ENCODE peak calls at places on chromosomes 7 and 10, in seven cellular contexts. One of them, this sample, is unnamed.

GRCh38 chr7:33393770-33394169 is 264.4 kb downstream of the BBS9 start:
- DNase-seq in mesenchymal stem cell: no peak
- DNase-seq in H1: no peak
- DNase-seq in IMR-90: no peak
- DNase-seq in H9: no peak
- DNase-seq in mesendoderm: no peak
- DNase-seq in trophoblast cell: no peak
- DNase-seq in this sample: no peak

GRCh38 chr10:588246-589165 is 101.0 kb downstream of the DIP2C start:
- DNase-seq in mesenchymal stem cell: peak; percentile 61
- DNase-seq in H1: no peak
- DNase-seq in IMR-90: peak; percentile 69
- DNase-seq in H9: no peak
- DNase-seq in mesendoderm: peak; percentile 28
- DNase-seq in trophoblast cell: no peak
- DNase-seq in this sample: no peak

GRCh38 chr7:44257618-44258422 is 57.0 kb downstream of the YKT6 start:
- DNase-seq in mesenchymal stem cell: peak; percentile 95
- DNase-seq in H1: no peak
- DNase-seq in IMR-90: peak; percentile 89
- DNase-seq in H9: no peak
- DNase-seq in mesendoderm: peak; percentile 52
- DNase-seq in trophoblast cell: peak; percentile 32
- DNase-seq in this sample: no peak

GRCh38 chr10:102646610-102647432 is 2.5 kb downstream of the TRIM8 start:
- DNase-seq in mesenchymal stem cell: peak; percentile 69
- DNase-seq in H1: no peak
- DNase-seq in IMR-90: peak; percentile 55
- DNase-seq in H9: no peak
- DNase-seq in mesendoderm: no peak
- DNase-seq in trophoblast cell: no peak
- DNase-seq in this sample: no peak

GRCh38 chr7:87218941-87219544 is 489 bp downstream of the TMEM243 start:
- DNase-seq in mesenchymal stem cell: peak; percentile 61
- DNase-seq in H1: no peak
- DNase-seq in IMR-90: peak; percentile 34
- DNase-seq in H9: peak; percentile 74
- DNase-seq in mesendoderm: peak; percentile 88
- DNase-seq in trophoblast cell: peak; percentile 49
- DNase-seq in this sample: peak; percentile 14

GRCh38 chr7:55423891-55424290 is 58.8 kb downstream of the LANCL2 start:
- DNase-seq in mesenchymal stem cell: peak; percentile 16
- DNase-seq in H1: no peak
- DNase-seq in IMR-90: peak; percentile 24
- DNase-seq in H9: no peak
- DNase-seq in mesendoderm: no peak
- DNase-seq in trophoblast cell: no peak
- DNase-seq in this sample: no peak

GRCh38 chr10:63603709-63604445 is 82.7 kb downstream of the REEP3 start:
- DNase-seq in mesenchymal stem cell: peak; percentile 83
- DNase-seq in H1: no peak
- DNase-seq in IMR-90: peak; percentile 94
- DNase-seq in H9: no peak
- DNase-seq in mesendoderm: no peak
- DNase-seq in trophoblast cell: no peak
- DNase-seq in this sample: no peak

GRCh38 chr10:89419548-89419947 is 5.2 kb downstream of the IFIT5 start:
- DNase-seq in mesenchymal stem cell: peak; percentile 38
- DNase-seq in H1: no peak
- DNase-seq in IMR-90: peak; percentile 31
- DNase-seq in H9: no peak
- DNase-seq in mesendoderm: peak; percentile 31
- DNase-seq in trophoblast cell: no peak
- DNase-seq in this sample: no peak

GRCh38 chr7:16739863-16740622 is 13.5 kb upstream of the TSPAN13 start:
- DNase-seq in mesenchymal stem cell: peak; percentile 98
- DNase-seq in H1: no peak
- DNase-seq in IMR-90: peak; percentile 98
- DNase-seq in H9: no peak
- DNase-seq in mesendoderm: peak; percentile 19
- DNase-seq in trophoblast cell: no peak
- DNase-seq in this sample: no peak

GRCh38 chr7:146892151-146892550 is 775.5 kb downstream of the CNTNAP2 start:
- DNase-seq in mesenchymal stem cell: no peak
- DNase-seq in H1: no peak
- DNase-seq in IMR-90: no peak
- DNase-seq in H9: no peak
- DNase-seq in mesendoderm: peak; percentile 84
- DNase-seq in trophoblast cell: no peak
- DNase-seq in this sample: peak; percentile 5

GRCh38 chr10:102342462-102342861 is 53.0 kb upstream of the NFKB2 start:
- DNase-seq in mesenchymal stem cell: peak; percentile 15
- DNase-seq in H1: peak; percentile 51
- DNase-seq in IMR-90: peak; percentile 4
- DNase-seq in H9: peak; percentile 63
- DNase-seq in mesendoderm: peak; percentile 48
- DNase-seq in trophoblast cell: no peak
- DNase-seq in this sample: no peak

GRCh38 chr7:68547181-68547580 is 1051.1 kb upstream of the AUTS2 start:
- DNase-seq in mesenchymal stem cell: no peak
- DNase-seq in H1: no peak
- DNase-seq in IMR-90: no peak
- DNase-seq in H9: no peak
- DNase-seq in mesendoderm: no peak
- DNase-seq in trophoblast cell: no peak
- DNase-seq in this sample: no peak

GRCh38 chr7:113179313-113179712 is 61.0 kb upstream of the SMIM30 start:
- DNase-seq in mesenchymal stem cell: no peak
- DNase-seq in H1: no peak
- DNase-seq in IMR-90: peak; percentile 19
- DNase-seq in H9: no peak
- DNase-seq in mesendoderm: no peak
- DNase-seq in trophoblast cell: peak; percentile 41
- DNase-seq in this sample: no peak

GRCh38 chr10:47449979-47450378 is 33.9 kb downstream of the ANXA8 start:
- DNase-seq in mesenchymal stem cell: no peak
- DNase-seq in H1: no peak
- DNase-seq in IMR-90: no peak
- DNase-seq in H9: peak; percentile 19
- DNase-seq in mesendoderm: no peak
- DNase-seq in trophoblast cell: no peak
- DNase-seq in this sample: no peak

GRCh38 chr7:30931927-30932540 is 20.4 kb downstream of the AQP1 start:
- DNase-seq in mesenchymal stem cell: no peak
- DNase-seq in H1: peak; percentile 1
- DNase-seq in IMR-90: no peak
- DNase-seq in H9: no peak
- DNase-seq in mesendoderm: no peak
- DNase-seq in trophoblast cell: peak; percentile 36
- DNase-seq in this sample: no peak

GRCh38 chr10:3745582-3745981 is 39.4 kb downstream of the KLF6 start:
- DNase-seq in mesenchymal stem cell: no peak
- DNase-seq in H1: no peak
- DNase-seq in IMR-90: no peak
- DNase-seq in H9: no peak
- DNase-seq in mesendoderm: no peak
- DNase-seq in trophoblast cell: no peak
- DNase-seq in this sample: no peak

GRCh38 chr7:32502656-32503189 is 7.4 kb downstream of the AVL9 start:
- DNase-seq in mesenchymal stem cell: no peak
- DNase-seq in H1: no peak
- DNase-seq in IMR-90: no peak
- DNase-seq in H9: no peak
- DNase-seq in mesendoderm: no peak
- DNase-seq in trophoblast cell: no peak
- DNase-seq in this sample: no peak

GRCh38 chr10:16341637-16342036 is 95.2 kb upstream of the PTER start:
- DNase-seq in mesenchymal stem cell: no peak
- DNase-seq in H1: no peak
- DNase-seq in IMR-90: no peak
- DNase-seq in H9: no peak
- DNase-seq in mesendoderm: no peak
- DNase-seq in trophoblast cell: no peak
- DNase-seq in this sample: no peak

GRCh38 chr10:73252445-73253225 is at the start of gene MRPS16:
- DNase-seq in mesenchymal stem cell: peak; percentile 99
- DNase-seq in H1: peak; percentile 91
- DNase-seq in IMR-90: peak; percentile 96
- DNase-seq in H9: peak; percentile 98
- DNase-seq in mesendoderm: peak; percentile 99
- DNase-seq in trophoblast cell: peak; percentile 95
- DNase-seq in this sample: peak; percentile 92

GRCh38 chr7:369981-370621 is 80.1 kb downstream of the FOXL3 start:
- DNase-seq in mesenchymal stem cell: no peak
- DNase-seq in H1: peak; percentile 59
- DNase-seq in IMR-90: no peak
- DNase-seq in H9: no peak
- DNase-seq in mesendoderm: no peak
- DNase-seq in trophoblast cell: peak; percentile 47
- DNase-seq in this sample: no peak

GRCh38 chr7:24025765-24026164 is 258.2 kb upstream of the NPY start:
- DNase-seq in mesenchymal stem cell: no peak
- DNase-seq in H1: no peak
- DNase-seq in IMR-90: no peak
- DNase-seq in H9: no peak
- DNase-seq in mesendoderm: peak; percentile 65
- DNase-seq in trophoblast cell: no peak
- DNase-seq in this sample: no peak

GRCh38 chr7:95628831-95629439 is 32.6 kb upstream of the PDK4 start:
- DNase-seq in mesenchymal stem cell: peak; percentile 59
- DNase-seq in H1: no peak
- DNase-seq in IMR-90: peak; percentile 13
- DNase-seq in H9: no peak
- DNase-seq in mesendoderm: no peak
- DNase-seq in trophoblast cell: no peak
- DNase-seq in this sample: no peak

GRCh38 chr10:88901610-88902327 is 21.7 kb downstream of the STAMBPL1 start:
- DNase-seq in mesenchymal stem cell: peak; percentile 41
- DNase-seq in H1: no peak
- DNase-seq in IMR-90: peak; percentile 80
- DNase-seq in H9: no peak
- DNase-seq in mesendoderm: no peak
- DNase-seq in trophoblast cell: no peak
- DNase-seq in this sample: no peak

GRCh38 chr10:102835007-102835482 is 2.2 kb downstream of the CYP17A1 start:
- DNase-seq in mesenchymal stem cell: peak; percentile 80
- DNase-seq in H1: peak; percentile 88
- DNase-seq in IMR-90: peak; percentile 71
- DNase-seq in H9: peak; percentile 86
- DNase-seq in mesendoderm: peak; percentile 87
- DNase-seq in trophoblast cell: peak; percentile 73
- DNase-seq in this sample: peak; percentile 81

GRCh38 chr7:74480861-74481417 is 27.2 kb downstream of the GTF2IRD1 start:
- DNase-seq in mesenchymal stem cell: peak; percentile 83
- DNase-seq in H1: no peak
- DNase-seq in IMR-90: peak; percentile 51
- DNase-seq in H9: no peak
- DNase-seq in mesendoderm: peak; percentile 44
- DNase-seq in trophoblast cell: peak; percentile 89
- DNase-seq in this sample: no peak

GRCh38 chr7:50369408-50370026 is 65.0 kb downstream of the IKZF1 start:
- DNase-seq in mesenchymal stem cell: peak; percentile 15
- DNase-seq in H1: no peak
- DNase-seq in IMR-90: no peak
- DNase-seq in H9: peak; percentile 50
- DNase-seq in mesendoderm: peak; percentile 91
- DNase-seq in trophoblast cell: no peak
- DNase-seq in this sample: peak; percentile 57

GRCh38 chr10:13983035-13983434 is 347.7 kb downstream of the FRMD4A start:
- DNase-seq in mesenchymal stem cell: no peak
- DNase-seq in H1: no peak
- DNase-seq in IMR-90: no peak
- DNase-seq in H9: no peak
- DNase-seq in mesendoderm: no peak
- DNase-seq in trophoblast cell: no peak
- DNase-seq in this sample: no peak
- H2BK120ac ChIP-seq in mesenchymal stem cell: no peak overlapping the region
- H2BK120ac ChIP-seq in H1: no peak overlapping the region
- H2BK120ac ChIP-seq in IMR-90: no peak overlapping the region
- H2BK120ac ChIP-seq in H9: no peak overlapping the region
- H2BK120ac ChIP-seq in mesendoderm: no peak overlapping the region
- H2BK120ac ChIP-seq in trophoblast cell: no peak overlapping the region
- H2BK120ac ChIP-seq in this sample: no peak overlapping the region

GRCh38 chr7:28802450-28802849 is 155.7 kb downstream of the TRIL start:
- DNase-seq in mesenchymal stem cell: no peak
- DNase-seq in H1: no peak
- DNase-seq in IMR-90: no peak
- DNase-seq in H9: no peak
- DNase-seq in mesendoderm: no peak
- DNase-seq in trophoblast cell: peak; percentile 22
- DNase-seq in this sample: no peak
- H3K18ac ChIP-seq in mesenchymal stem cell: no peak overlapping the region
- H3K18ac ChIP-seq in H1: no peak overlapping the region
- H3K18ac ChIP-seq in IMR-90: no peak overlapping the region
- H3K18ac ChIP-seq in H9: no peak overlapping the region
- H3K18ac ChIP-seq in mesendoderm: no peak overlapping the region
- H3K18ac ChIP-seq in trophoblast cell: no peak overlapping the region
- H3K18ac ChIP-seq in this sample: no peak overlapping the region

GRCh38 chr10:32616438-32616837 is 170.5 kb downstream of the CCDC7 start:
- DNase-seq in mesenchymal stem cell: no peak
- DNase-seq in H1: no peak
- DNase-seq in IMR-90: no peak
- DNase-seq in H9: no peak
- DNase-seq in mesendoderm: no peak
- DNase-seq in trophoblast cell: no peak
- DNase-seq in this sample: no peak
- H2BK120ac ChIP-seq in mesenchymal stem cell: no peak overlapping the region
- H2BK120ac ChIP-seq in H1: no peak overlapping the region
- H2BK120ac ChIP-seq in IMR-90: no peak overlapping the region
- H2BK120ac ChIP-seq in H9: no peak overlapping the region
- H2BK120ac ChIP-seq in mesendoderm: no peak overlapping the region
- H2BK120ac ChIP-seq in trophoblast cell: no peak overlapping the region
- H2BK120ac ChIP-seq in this sample: no peak overlapping the region

GRCh38 chr10:4766449-4766848 is 59.6 kb upstream of the AKR1E2 start:
- DNase-seq in mesenchymal stem cell: peak; percentile 41
- DNase-seq in H1: no peak
- DNase-seq in IMR-90: peak; percentile 18
- DNase-seq in H9: no peak
- DNase-seq in mesendoderm: no peak
- DNase-seq in trophoblast cell: no peak
- DNase-seq in this sample: no peak

GRCh38 chr10:4767033-4767814 is 58.8 kb upstream of the AKR1E2 start:
- DNase-seq in mesenchymal stem cell: peak; percentile 73
- DNase-seq in H1: no peak
- DNase-seq in IMR-90: peak; percentile 66
- DNase-seq in H9: no peak
- DNase-seq in mesendoderm: peak; percentile 35
- DNase-seq in trophoblast cell: no peak
- DNase-seq in this sample: peak; percentile 11

GRCh38 chr10:4771554-4772201 is 54.3 kb upstream of the AKR1E2 start:
- DNase-seq in mesenchymal stem cell: peak; percentile 77
- DNase-seq in H1: no peak
- DNase-seq in IMR-90: peak; percentile 85
- DNase-seq in H9: no peak
- DNase-seq in mesendoderm: no peak
- DNase-seq in trophoblast cell: no peak
- DNase-seq in this sample: no peak

GRCh38 chr10:4772202-4772570 is 53.8 kb upstream of the AKR1E2 start:
- DNase-seq in mesenchymal stem cell: no peak
- DNase-seq in H1: no peak
- DNase-seq in IMR-90: no peak
- DNase-seq in H9: no peak
- DNase-seq in mesendoderm: no peak
- DNase-seq in trophoblast cell: no peak
- DNase-seq in this sample: no peak

GRCh38 chr10:4770766-4771553 is 55.0 kb upstream of the AKR1E2 start:
- DNase-seq in mesenchymal stem cell: peak; percentile 97
- DNase-seq in H1: no peak
- DNase-seq in IMR-90: peak; percentile 98
- DNase-seq in H9: no peak
- DNase-seq in mesendoderm: peak; percentile 26
- DNase-seq in trophoblast cell: no peak
- DNase-seq in this sample: no peak
- H3K18ac ChIP-seq in mesenchymal stem cell: no peak overlapping the region
- H3K18ac ChIP-seq in H1: no peak overlapping the region
- H3K18ac ChIP-seq in IMR-90: peak overlapping the region; percentile 97
- H3K18ac ChIP-seq in H9: no peak overlapping the region
- H3K18ac ChIP-seq in mesendoderm: no peak overlapping the region
- H3K18ac ChIP-seq in trophoblast cell: no peak overlapping the region
- H3K18ac ChIP-seq in this sample: no peak overlapping the region

This sample was measured in neuronal stem cell.